ENCODE peak calls at places on chromosomes 7 and 10, in five cellular contexts. J is neuronal stem cell, W is IMR-90, L is trophoblast cell, G is H1. T is an unnamed sample.

GRCh38 chr10:79179404-79180309 is 110.9 kb downstream of the ZMIZ1 start:
- DNase-seq in J (peak), W (no peak), L (no peak), G (no peak), T (peak)

GRCh38 chr7:37694208-37695080 is 10.9 kb downstream of the GPR141 start:
- DNase-seq in J (peak), W (no peak), L (peak), G (no peak), T (no peak)

GRCh38 chr10:25805986-25806385 is 128.0 kb upstream of the MYO3A start:
- DNase-seq in J (no peak), W (no peak), L (peak), G (no peak), T (no peak)

GRCh38 chr10:118939216-118940007 is 90.1 kb upstream of the NANOS1 start:
- DNase-seq in J (no peak), W (no peak), L (no peak), G (no peak), T (no peak)

GRCh38 chr10:113550365-113550764 is 2.5 kb upstream of the HABP2 start:
- DNase-seq in J (no peak), W (peak), L (no peak), G (no peak), T (peak)

GRCh38 chr10:66931340-66931948 is 5.6 kb downstream of the LRRTM3 start:
- DNase-seq in J (peak), W (peak), L (no peak), G (no peak), T (peak)

GRCh38 chr7:66255533-66256100 is 50.5 kb downstream of the TPST1 start:
- DNase-seq in J (no peak), W (peak), L (no peak), G (no peak), T (peak)

GRCh38 chr10:18554479-18554878 is 96.9 kb downstream of the NSUN6 start:
- DNase-seq in J (no peak), W (no peak), L (no peak), G (no peak), T (no peak)

GRCh38 chr10:75926763-75927162 is 495.3 kb downstream of the LRMDA start:
- DNase-seq in J (no peak), W (peak), L (no peak), G (no peak), T (no peak)

GRCh38 chr10:103599211-103599610 is 105.7 kb downstream of the NEURL1 start:
- DNase-seq in J (no peak), W (no peak), L (no peak), G (no peak), T (no peak)

GRCh38 chr7:89283311-89283710 is 487.8 kb upstream of the TEX47 start:
- DNase-seq in J (no peak), W (no peak), L (no peak), G (no peak), T (no peak)

GRCh38 chr7:33186187-33186586 is 56.8 kb downstream of the BBS9 start:
- DNase-seq in J (no peak), W (peak), L (no peak), G (no peak), T (peak)

GRCh38 chr7:25846722-25847121 is 305.3 kb upstream of the NFE2L3 start:
- DNase-seq in J (no peak), W (peak), L (peak), G (no peak), T (peak)

GRCh38 chr10:62811159-62811875 is 4.8 kb downstream of the EGR2 start:
- DNase-seq in J (no peak), W (no peak), L (no peak), G (no peak), T (no peak)

GRCh38 chr10:114548662-114549061 is 109.4 kb downstream of the ABLIM1 start:
- DNase-seq in J (peak), W (peak), L (peak), G (no peak), T (peak)

GRCh38 chr10:3111626-3112220 is 44.4 kb downstream of the PFKP start:
- DNase-seq in J (no peak), W (peak), L (no peak), G (no peak), T (no peak)

GRCh38 chr10:32386623-32387022 is 39.7 kb upstream of the EPC1 start:
- DNase-seq in J (no peak), W (peak), L (no peak), G (no peak), T (no peak)

GRCh38 chr10:29257784-29258135 is 31.1 kb upstream of the LYZL1 start:
- DNase-seq in J (no peak), W (no peak), L (no peak), G (no peak), T (no peak)

GRCh38 chr7:142754681-142755575 is 5.7 kb downstream of the PRSS1 start:
- DNase-seq in J (no peak), W (no peak), L (no peak), G (no peak), T (no peak)

GRCh38 chr10:86650151-86650550 is 4.2 kb upstream of the OPN4 start:
- DNase-seq in J (no peak), W (no peak), L (no peak), G (no peak), T (no peak)

GRCh38 chr10:132291826-132292225 is 15.9 kb downstream of the STK32C start:
- DNase-seq in J (no peak), W (no peak), L (no peak), G (no peak), T (no peak)

GRCh38 chr7:149716007-149716931 is 57.1 kb downstream of the ZNF467 start:
- DNase-seq in J (no peak), W (peak), L (no peak), G (no peak), T (peak)

GRCh38 chr7:149713731-149714068 is 59.7 kb downstream of the ZNF467 start:
- DNase-seq in J (no peak), W (no peak), L (no peak), G (no peak), T (no peak)

GRCh38 chr7:149714081-149714909 is 59.1 kb downstream of the ZNF467 start:
- DNase-seq in J (peak), W (peak), L (peak), G (peak), T (peak)

GRCh38 chr7:149715476-149715875 is 57.9 kb downstream of the ZNF467 start:
- DNase-seq in J (no peak), W (no peak), L (no peak), G (no peak), T (no peak)

GRCh38 chr7:149714910-149715471 is 58.4 kb downstream of the ZNF467 start:
- DNase-seq in J (no peak), W (peak), L (peak), G (no peak), T (peak)
- H3K14ac ChIP-seq in J (peak), W (peak), L (peak), G (no peak), T (peak)

DNA sequence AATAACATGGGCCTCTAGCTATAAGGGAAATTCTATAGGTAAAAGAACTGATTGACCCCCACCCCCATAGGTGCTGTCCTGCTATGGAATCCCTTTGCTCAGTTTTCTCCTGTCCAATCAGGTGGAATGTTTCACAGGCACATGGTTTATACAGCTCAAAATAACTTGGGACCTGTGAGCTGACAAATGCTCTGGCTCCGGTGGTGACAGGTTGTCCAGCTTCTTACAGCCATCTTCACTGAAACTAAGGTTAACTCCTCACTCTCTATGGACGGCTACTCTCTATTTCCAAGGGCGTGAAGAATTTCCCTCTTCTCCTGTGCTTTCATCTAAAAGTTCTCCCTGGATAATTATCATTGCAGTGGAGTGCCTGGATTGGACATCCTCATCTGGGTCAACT is at the start of gene MYPN:
- DNase-seq in J (no peak), W (no peak), L (no peak), G (no peak), T (no peak)
- H3K4me3 ChIP-seq in J (no peak), W (peak), L (no peak), G (no peak), T (no peak)

GRCh38 chr7:9890092-9890491 is 1083.6 kb upstream of the PHF14 start:
- DNase-seq in J (no peak), W (no peak), L (no peak), G (peak), T (no peak)

GRCh38 chr7:9891056-9891455 is 1082.6 kb upstream of the PHF14 start:
- DNase-seq in J (no peak), W (no peak), L (no peak), G (no peak), T (no peak)

GRCh38 chr7:9889557-9889956 is 1084.1 kb upstream of the PHF14 start:
- DNase-seq in J (no peak), W (no peak), L (no peak), G (no peak), T (no peak)
- H3K14ac ChIP-seq in J (no peak), W (no peak), L (no peak), G (no peak), T (no peak)

GRCh38 chr10:128150551-128150950 is 24.3 kb upstream of the MKI67 start:
- DNase-seq in J (no peak), W (no peak), L (no peak), G (no peak), T (no peak)
- H3K4me3 ChIP-seq in J (no peak), W (peak), L (no peak), G (peak), T (peak)

DNA sequence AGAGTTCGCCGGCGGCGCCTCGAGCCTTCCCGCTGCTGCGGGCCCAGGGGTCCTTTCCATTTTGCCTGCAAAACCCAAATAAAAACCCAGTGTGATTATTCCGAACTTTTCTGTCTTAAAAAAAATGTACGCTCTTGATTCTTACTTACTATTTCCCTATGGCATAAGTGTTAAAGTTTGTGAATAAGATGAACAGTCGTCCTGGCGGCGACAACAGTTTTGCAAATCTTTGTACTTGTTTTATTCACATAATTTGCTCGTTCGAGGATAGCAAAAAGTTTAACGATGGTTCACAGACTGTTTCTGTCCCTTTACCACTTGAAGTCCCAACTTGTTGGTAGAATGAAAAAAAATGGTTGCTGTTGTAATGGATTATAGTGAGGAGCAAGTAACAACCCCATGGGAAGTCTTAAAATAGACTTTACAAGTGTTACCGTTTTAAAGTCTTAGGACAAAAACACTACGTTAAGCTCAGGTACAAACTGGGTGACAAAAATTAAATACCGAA is 482 bp downstream of the LSM8 start:
- DNase-seq in J (no peak), W (no peak), L (no peak), G (no peak), T (no peak)
- H3K14ac ChIP-seq in J (no peak), W (peak), L (peak), G (no peak), T (no peak)

DNA sequence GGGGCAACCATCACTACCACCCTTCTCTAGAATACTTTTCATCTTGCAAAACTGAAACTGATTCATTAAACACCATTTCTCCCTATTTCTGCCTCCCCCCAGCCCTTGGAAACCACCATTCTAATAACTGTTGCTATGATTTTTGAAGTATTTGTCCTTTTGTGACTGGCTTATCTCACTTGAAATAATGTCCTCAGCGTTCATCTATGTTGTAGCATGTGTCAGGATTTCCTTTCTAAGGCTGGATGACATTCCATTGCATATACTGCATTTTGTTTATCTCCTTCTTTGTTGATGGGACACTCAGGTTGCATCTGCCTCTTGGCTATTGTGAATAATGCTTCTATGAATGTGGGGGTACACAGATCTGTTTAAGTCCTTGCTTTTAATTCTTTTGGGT is 327.6 kb upstream of the ZNF32 start:
- DNase-seq in J (no peak), W (no peak), L (no peak), G (no peak), T (peak)
- H3K4me3 ChIP-seq in J (no peak), W (no peak), L (no peak), G (no peak), T (no peak)

GRCh38 chr7:156065400-156065799 is 253.1 kb upstream of the SHH start:
- DNase-seq in J (no peak), W (no peak), L (no peak), G (no peak), T (no peak)

GRCh38 chr7:156063241-156063810 is 251.1 kb upstream of the SHH start:
- DNase-seq in J (no peak), W (no peak), L (no peak), G (no peak), T (no peak)

GRCh38 chr7:156062286-156062685 is 250.0 kb upstream of the SHH start:
- DNase-seq in J (no peak), W (no peak), L (no peak), G (no peak), T (no peak)

GRCh38 chr7:156067156-156067555 is 254.9 kb upstream of the SHH start:
- DNase-seq in J (no peak), W (no peak), L (no peak), G (no peak), T (no peak)

DNA sequence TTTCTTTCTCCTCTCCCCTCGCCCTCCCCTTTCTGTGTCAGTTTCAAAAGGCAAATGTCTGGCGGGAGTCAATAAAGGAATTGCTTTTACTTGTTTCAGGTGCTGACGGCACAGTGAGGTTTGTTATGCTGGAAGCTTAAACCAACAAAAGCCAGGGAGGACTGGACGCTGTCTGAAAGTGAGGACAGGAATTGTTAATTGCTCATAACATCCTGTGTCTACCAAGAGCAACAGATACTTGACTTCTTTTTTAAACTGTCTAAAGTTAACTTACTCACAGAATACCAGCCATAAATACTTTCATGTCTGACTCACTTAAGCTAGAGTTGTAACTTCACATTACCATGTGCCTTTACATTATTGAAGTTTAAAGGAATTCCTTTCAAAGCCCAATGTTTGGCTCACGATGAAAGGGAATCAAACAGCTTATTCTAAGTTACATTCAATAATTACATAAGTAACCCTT is 252.7 kb upstream of the SHH start:
- DNase-seq in J (no peak), W (peak), L (no peak), G (no peak), T (no peak)
- H3K14ac ChIP-seq in J (no peak), W (no peak), L (no peak), G (no peak), T (no peak)

GRCh38 chr7:114929570-114929969 is 7.7 kb downstream of the MDFIC start:
- DNase-seq in J (no peak), W (no peak), L (no peak), G (no peak), T (no peak)

GRCh38 chr7:114930829-114931655 is 9.1 kb downstream of the MDFIC start:
- DNase-seq in J (no peak), W (peak), L (no peak), G (no peak), T (no peak)

GRCh38 chr7:114925443-114925842 is 3.5 kb downstream of the MDFIC start:
- DNase-seq in J (no peak), W (no peak), L (no peak), G (no peak), T (no peak)

GRCh38 chr7:114930107-114930521 is 8.2 kb downstream of the MDFIC start:
- DNase-seq in J (peak), W (peak), L (no peak), G (no peak), T (peak)

DNA sequence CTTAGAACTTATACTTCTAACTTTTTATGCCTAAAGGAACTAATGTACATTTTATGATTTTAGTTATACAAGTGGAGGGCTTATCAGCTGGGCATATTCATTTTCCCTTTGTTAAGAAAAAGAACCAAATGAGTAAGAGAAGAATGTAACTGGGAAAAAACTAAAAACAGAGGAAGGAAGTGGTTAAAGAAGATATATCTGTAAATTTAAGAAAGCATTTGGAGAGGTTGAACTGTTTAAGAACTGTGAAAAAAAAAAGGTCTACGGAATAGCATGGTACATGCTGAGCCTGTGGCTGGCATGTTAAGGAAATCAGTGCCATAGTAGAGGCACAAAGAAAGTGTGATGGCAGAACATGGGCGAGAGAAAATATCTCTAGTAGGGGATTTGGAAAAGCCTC is 6.2 kb downstream of the MDFIC start:
- DNase-seq in J (no peak), W (no peak), L (no peak), G (no peak), T (no peak)
- H3K4me3 ChIP-seq in J (no peak), W (no peak), L (no peak), G (no peak), T (no peak)

GRCh38 chr10:110209926-110210662 is 2.7 kb downstream of the MXI1 start:
- DNase-seq in J (no peak), W (peak), L (peak), G (no peak), T (peak)
- H3K14ac ChIP-seq in J (no peak), W (peak), L (no peak), G (no peak), T (peak)

GRCh38 chr10:111758593-111758992 is 425.0 kb downstream of the GPAM start:
- DNase-seq in J (no peak), W (no peak), L (no peak), G (no peak), T (no peak)

GRCh38 chr10:111762114-111762513 is 421.5 kb downstream of the GPAM start:
- DNase-seq in J (no peak), W (no peak), L (no peak), G (no peak), T (no peak)

GRCh38 chr10:111756541-111757061 is 427.0 kb downstream of the GPAM start:
- DNase-seq in J (peak), W (no peak), L (peak), G (peak), T (peak)
- H3K4me3 ChIP-seq in J (no peak), W (no peak), L (no peak), G (no peak), T (peak)